ENCODE peak calls at places on chromosomes 16 and 17, in four cellular contexts. One of them, this sample, is unnamed.

GRCh38 chr17:81829858-81830257 is 3.2 kb downstream of the MCRIP1 start:
- DNase-seq in GM12891: no peak
- DNase-seq in GM12878: no peak
- DNase-seq in K562: no peak
- DNase-seq in this sample: no peak

GRCh38 chr16:68972720-68973119 is 129.4 kb downstream of the TANGO6 start:
- DNase-seq in GM12891: no peak
- DNase-seq in K562: peak
- DNase-seq in GM12878: no peak
- DNase-seq in this sample: no peak

GRCh38 chr16:30585022-30585399 is 486 bp downstream of the ZNF785 start:
- DNase-seq in GM12878: no peak
- DNase-seq in K562: no peak
- DNase-seq in GM12891: no peak
- DNase-seq in this sample: no peak

GRCh38 chr17:34673995-34674900 is 94.9 kb downstream of the TMEM132E start:
- DNase-seq in K562: no peak
- DNase-seq in GM12878: no peak
- DNase-seq in GM12891: no peak
- DNase-seq in this sample: no peak

GRCh38 chr16:81692571-81692970 is 86.5 kb upstream of the PLCG2 start:
- DNase-seq in K562: no peak
- DNase-seq in GM12891: no peak
- DNase-seq in GM12878: no peak
- DNase-seq in this sample: no peak

GRCh38 chr17:46895171-46895570 is 27.8 kb upstream of the GOSR2 start:
- DNase-seq in GM12878: no peak
- DNase-seq in K562: no peak
- DNase-seq in GM12891: no peak
- DNase-seq in this sample: no peak

GRCh38 chr16:72951916-72952315 is 96.0 kb downstream of the ZFHX3 start:
- DNase-seq in GM12878: no peak
- DNase-seq in K562: no peak
- DNase-seq in GM12891: no peak
- DNase-seq in this sample: no peak

GRCh38 chr16:62963846-62964245 is 927.6 kb upstream of the CDH8 start:
- DNase-seq in K562: no peak
- DNase-seq in GM12891: no peak
- DNase-seq in GM12878: no peak
- DNase-seq in this sample: no peak

GRCh38 chr17:30823425-30823824 is 1.1 kb downstream of the CRLF3 start:
- DNase-seq in K562: no peak
- DNase-seq in GM12878: no peak
- DNase-seq in GM12891: no peak
- DNase-seq in this sample: no peak

GRCh38 chr16:67235816-67236547 is 9.1 kb downstream of the TMEM208 start:
- DNase-seq in GM12891: no peak
- DNase-seq in K562: peak
- DNase-seq in GM12878: no peak
- DNase-seq in this sample: no peak

GRCh38 chr17:81371910-81372760 is 23.1 kb upstream of the BAHCC1 start:
- DNase-seq in K562: peak
- DNase-seq in GM12891: no peak
- DNase-seq in GM12878: no peak
- DNase-seq in this sample: no peak

GRCh38 chr17:32445075-32445427 is 741 bp downstream of the PSMD11 start:
- DNase-seq in K562: peak
- DNase-seq in GM12891: no peak
- DNase-seq in GM12878: no peak
- DNase-seq in this sample: peak

GRCh38 chr17:20211246-20211645 is 202.1 kb downstream of the SPECC1 start:
- DNase-seq in GM12891: no peak
- DNase-seq in GM12878: no peak
- DNase-seq in K562: no peak
- DNase-seq in this sample: no peak

GRCh38 chr17:79517812-79518211 is 93.0 kb downstream of the RBFOX3 start:
- DNase-seq in K562: no peak
- DNase-seq in GM12878: no peak
- DNase-seq in GM12891: no peak
- DNase-seq in this sample: no peak

GRCh38 chr16:21128991-21129390 is 21.7 kb downstream of the DNAH3 start:
- DNase-seq in K562: no peak
- DNase-seq in GM12891: no peak
- DNase-seq in GM12878: no peak
- DNase-seq in this sample: no peak

GRCh38 chr17:57966246-57966645 is 11.0 kb upstream of the CUEDC1 start:
- DNase-seq in GM12878: no peak
- DNase-seq in K562: no peak
- DNase-seq in GM12891: no peak
- DNase-seq in this sample: no peak

GRCh38 chr17:57965521-57966160 is 10.4 kb upstream of the CUEDC1 start:
- DNase-seq in K562: no peak
- DNase-seq in GM12878: no peak
- DNase-seq in GM12891: no peak
- DNase-seq in this sample: no peak

GRCh38 chr17:57966875-57967274 is 11.7 kb upstream of the CUEDC1 start:
- DNase-seq in GM12891: no peak
- DNase-seq in K562: no peak
- DNase-seq in GM12878: no peak
- DNase-seq in this sample: no peak

GRCh38 chr17:57970706-57971105 is 15.5 kb upstream of the CUEDC1 start:
- DNase-seq in GM12878: no peak
- DNase-seq in GM12891: no peak
- DNase-seq in K562: no peak
- DNase-seq in this sample: no peak

GRCh38 chr17:57968456-57968855 is 13.2 kb upstream of the CUEDC1 start:
- DNase-seq in K562: no peak
- DNase-seq in GM12878: no peak
- DNase-seq in GM12891: no peak
- DNase-seq in this sample: no peak
- TF ChIP-seq SPI1 in K562: no peak
- TF ChIP-seq SPI1 in GM12878: no peak
- TF ChIP-seq SPI1 in GM12891: no peak
- TF ChIP-seq SPI1 in this sample: no peak

GRCh38 chr16:48076455-48077012 is 79.3 kb downstream of the ABCC12 start:
- DNase-seq in K562: no peak
- DNase-seq in GM12878: no peak
- DNase-seq in GM12891: no peak
- DNase-seq in this sample: no peak

DNA sequence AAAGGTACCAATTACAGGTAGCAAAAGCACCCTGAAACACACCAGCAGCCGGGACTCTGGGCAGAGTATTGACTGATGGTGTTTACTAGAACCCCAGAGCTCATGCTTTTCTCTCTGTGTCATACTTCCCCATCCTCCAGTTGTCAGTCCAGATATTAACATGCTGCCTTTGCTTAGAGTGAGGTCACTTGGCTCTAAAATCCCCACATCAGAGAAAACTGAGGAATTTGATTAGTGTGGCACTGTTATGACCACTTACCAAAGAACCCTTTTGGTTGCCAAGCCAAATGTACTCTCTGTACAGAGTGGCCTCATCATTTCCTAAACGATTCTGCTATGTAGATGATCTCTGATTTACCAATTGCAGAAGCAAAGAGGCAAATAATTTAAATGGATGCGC is 80.4 kb downstream of the ABCC12 start:
- DNase-seq in GM12891: no peak
- DNase-seq in K562: no peak
- DNase-seq in GM12878: no peak
- DNase-seq in this sample: no peak
- TF ChIP-seq SPI1 in GM12891: no peak
- TF ChIP-seq SPI1 in K562: no peak
- TF ChIP-seq SPI1 in GM12878: no peak
- TF ChIP-seq SPI1 in this sample: no peak

GRCh38 chr16:52405441-52405840 is 141.5 kb downstream of the TOX3 start:
- DNase-seq in GM12878: no peak
- DNase-seq in K562: no peak
- DNase-seq in GM12891: no peak
- DNase-seq in this sample: no peak
- TF ChIP-seq SPI1 in GM12878: no peak
- TF ChIP-seq SPI1 in K562: no peak
- TF ChIP-seq SPI1 in GM12891: no peak
- TF ChIP-seq SPI1 in this sample: no peak

GRCh38 chr16:74297296-74297665 is 667 bp downstream of the PSMD7 start:
- DNase-seq in K562: no peak
- DNase-seq in GM12878: no peak
- DNase-seq in GM12891: no peak
- DNase-seq in this sample: no peak
- TF ChIP-seq SPI1 in K562: no peak
- TF ChIP-seq SPI1 in GM12878: no peak
- TF ChIP-seq SPI1 in GM12891: no peak
- TF ChIP-seq SPI1 in this sample: no peak

DNA sequence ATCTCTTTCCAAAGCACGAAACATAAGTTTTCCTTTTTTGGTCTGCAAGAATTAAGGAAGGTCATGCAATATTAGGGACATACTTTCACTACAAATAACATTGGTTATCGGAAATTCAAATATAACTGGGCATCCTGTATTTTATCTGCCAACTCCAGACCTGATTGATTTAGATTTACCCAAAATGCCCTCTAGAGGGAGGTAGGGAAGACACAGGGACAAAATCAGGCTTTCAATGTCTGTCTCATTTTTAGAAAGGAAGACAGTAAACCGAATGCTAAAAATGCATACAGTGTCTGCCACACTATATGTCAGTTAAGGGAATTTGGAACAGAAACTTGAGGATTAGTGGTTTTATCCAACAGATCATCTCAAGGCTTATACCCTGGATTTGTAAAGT is 161.7 kb upstream of the SOX9 start:
- DNase-seq in GM12891: no peak
- DNase-seq in GM12878: peak
- DNase-seq in K562: no peak
- DNase-seq in this sample: no peak
- TF ChIP-seq SPI1 in GM12891: no peak
- TF ChIP-seq SPI1 in GM12878: no peak
- TF ChIP-seq SPI1 in K562: no peak
- TF ChIP-seq SPI1 in this sample: no peak

GRCh38 chr17:43874293-43874692 is 27.3 kb downstream of the CD300LG start:
- DNase-seq in GM12891: no peak
- DNase-seq in GM12878: no peak
- DNase-seq in K562: no peak
- DNase-seq in this sample: no peak
- TF ChIP-seq SPI1 in GM12891: no peak
- TF ChIP-seq SPI1 in GM12878: no peak
- TF ChIP-seq SPI1 in K562: no peak
- TF ChIP-seq SPI1 in this sample: no peak

This sample was measured in HL-60.